ENCODE peak calls at places on chromosomes 16 and 17, in seven cellular contexts. N, G, O, B, J, P and F are unnamed samples.
A peak's percentile ranks its signal among the peaks of the same experiment; 100 is the strongest.

GRCh38 chr16:11079657-11080187 is 135.4 kb downstream of the CLEC16A start:
- DNase-seq in P (no peak), G (no peak), B (peak; percentile 95), O (peak; percentile 19), N (peak; percentile 43), J (peak; percentile 96), F (peak; percentile 19)

GRCh38 chr17:74924250-74924948 is at the start of gene OTOP2:
- DNase-seq in G (no peak), O (no peak), J (no peak), N (no peak), P (no peak), B (no peak), F (no peak)

GRCh38 chr16:27722266-27722636 is 172.3 kb downstream of the KATNIP start:
- DNase-seq in J (no peak), O (no peak), G (no peak), B (no peak), P (no peak), N (no peak), F (no peak)

GRCh38 chr16:50183316-50183715 is 30.2 kb downstream of the TENT4B start:
- DNase-seq in B (peak; percentile 56), P (no peak), N (no peak), G (no peak), O (no peak), J (no peak), F (no peak)

GRCh38 chr16:30956601-30957455 is 726 bp upstream of the SETD1A start:
- DNase-seq in O (peak; percentile 89), J (no peak), B (peak; percentile 87), P (peak; percentile 79), N (peak; percentile 87), G (no peak), F (peak; percentile 92)

GRCh38 chr17:45867702-45868101 is 23.0 kb downstream of the SPPL2C start:
- DNase-seq in P (no peak), N (no peak), G (no peak), O (no peak), J (no peak), B (no peak), F (no peak)

GRCh38 chr16:57538235-57538711 is 1.9 kb upstream of the CCDC102A start:
- DNase-seq in O (no peak), P (no peak), J (no peak), G (no peak), B (no peak), N (peak; percentile 23), F (no peak)

GRCh38 chr16:79608976-79609375 is 8.4 kb upstream of the MAF start:
- DNase-seq in J (no peak), O (no peak), G (no peak), P (no peak), N (no peak), B (no peak), F (no peak)

GRCh38 chr17:33509331-33509730 is 216.2 kb upstream of the ASIC2 start:
- DNase-seq in B (no peak), G (no peak), N (no peak), O (no peak), P (no peak), J (no peak), F (no peak)

GRCh38 chr17:17567114-17567513 is 24.4 kb downstream of the PEMT start:
- DNase-seq in N (no peak), J (no peak), P (no peak), O (no peak), G (no peak), B (no peak), F (peak; percentile 65)

GRCh38 chr16:3945751-3946603 is 65.5 kb upstream of the CREBBP start:
- DNase-seq in O (no peak), N (no peak), G (no peak), P (peak; percentile 60), J (peak; percentile 94), B (peak; percentile 97), F (peak; percentile 54)

GRCh38 chr16:84484579-84485254 is 19.7 kb downstream of the MEAK7 start:
- DNase-seq in P (peak; percentile 47), B (no peak), N (no peak), J (no peak), G (no peak), O (peak; percentile 53), F (peak; percentile 69)

GRCh38 chr16:1800703-1801102 is 7.2 kb upstream of the IGFALS start:
- DNase-seq in N (no peak), O (no peak), G (no peak), P (no peak), J (no peak), B (no peak), F (no peak)

GRCh38 chr17:44121997-44122824 is 1.2 kb downstream of the HDAC5 start:
- DNase-seq in J (no peak), O (no peak), N (no peak), B (no peak), G (no peak), P (no peak), F (no peak)

GRCh38 chr16:69381231-69381630 is 4.6 kb downstream of the TERF2 start:
- DNase-seq in J (no peak), B (no peak), G (no peak), N (no peak), O (no peak), P (no peak), F (no peak)

GRCh38 chr16:2121853-2122252 is 13.8 kb downstream of the PKD1 start:
- DNase-seq in O (no peak), J (no peak), P (no peak), G (no peak), B (no peak), N (no peak), F (peak; percentile 75)

GRCh38 chr17:15946611-15947120 is 1.7 kb downstream of the ADORA2B start:
- DNase-seq in P (no peak), B (no peak), J (no peak), N (no peak), G (no peak), O (no peak), F (peak; percentile 39)

GRCh38 chr16:16014329-16015224 is 65.2 kb downstream of the ABCC1 start:
- DNase-seq in G (peak; percentile 81), P (peak; percentile 87), J (no peak), B (no peak), N (no peak), O (no peak), F (peak; percentile 74)

GRCh38 chr17:35167666-35168065 is 20.0 kb downstream of the UNC45B start:
- DNase-seq in J (no peak), G (no peak), B (peak; percentile 56), P (no peak), N (no peak), O (no peak), F (no peak)

DNA sequence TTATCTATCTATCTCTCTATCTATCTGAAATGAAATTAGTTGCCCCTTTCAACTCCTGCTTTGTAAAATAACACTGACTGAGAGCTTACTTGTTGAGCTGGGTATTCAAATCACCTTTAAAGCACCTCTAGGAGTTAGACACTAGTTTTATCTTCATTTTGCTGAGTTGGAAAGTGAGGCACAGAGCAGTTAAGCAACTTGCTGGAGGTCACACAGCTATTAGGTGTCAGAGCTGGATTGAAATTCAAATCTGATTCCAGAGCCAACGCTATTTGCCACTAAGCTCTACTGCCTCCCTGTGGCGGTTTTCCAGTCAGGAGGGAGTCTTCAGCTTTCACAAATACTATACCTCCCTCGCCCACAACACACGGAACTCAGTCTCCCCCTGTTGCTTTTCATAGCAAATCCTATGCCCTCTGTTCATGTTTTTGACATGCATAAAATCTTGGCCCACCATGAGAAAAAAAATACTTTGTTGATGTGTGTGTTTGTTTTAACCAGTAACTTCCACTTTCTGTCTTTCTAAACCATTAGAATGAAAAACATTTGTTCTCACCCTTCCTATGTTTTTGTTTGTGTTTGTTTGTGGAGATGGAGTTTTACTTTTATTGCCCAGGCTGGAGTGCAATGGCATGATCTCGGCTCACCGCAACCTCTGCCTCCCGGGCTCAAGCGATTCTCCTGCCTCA is 74.8 kb upstream of the SMURF2 start:
- DNase-seq in N (no peak), B (peak; percentile 68), P (no peak), O (no peak), J (no peak), G (no peak), F (no peak)
- TF ChIP-seq CTCF in N (no peak), B (peak; percentile 85), P (peak; percentile 96), O (no peak), J (peak; percentile 60), G (peak; percentile 49), F (peak; percentile 58)

DNA sequence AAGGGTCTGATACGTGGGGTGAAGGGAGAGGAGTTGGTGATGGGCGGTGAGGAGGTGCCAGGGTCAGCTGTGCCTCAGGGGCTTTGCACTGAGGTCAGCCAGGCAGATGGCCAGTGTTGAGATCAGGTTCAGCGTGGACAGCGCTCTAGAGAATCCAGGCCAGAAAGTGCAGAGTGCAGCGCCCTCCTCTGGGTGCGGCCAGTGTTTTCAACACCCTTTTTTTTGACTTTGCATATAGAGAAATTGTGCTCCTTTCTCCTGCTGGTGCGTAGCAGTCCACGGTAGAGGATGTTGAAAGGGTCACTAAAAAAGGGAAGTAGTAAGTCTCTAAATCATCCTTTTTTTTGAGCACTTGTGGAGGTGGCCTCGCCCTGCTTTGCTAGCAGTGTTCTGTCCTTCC is 53.9 kb downstream of the BANP start:
- DNase-seq in J (no peak), P (no peak), N (no peak), G (no peak), B (no peak), O (no peak), F (no peak)
- TF ChIP-seq CTCF in J (no peak), P (peak; percentile 10), N (peak; percentile 33), G (peak; percentile 8), B (peak; percentile 54), O (no peak), F (peak; percentile 7)

GRCh38 chr17:81396278-81396721 is 1.0 kb downstream of the BAHCC1 start:
- DNase-seq in B (no peak), O (peak; percentile 77), N (no peak), G (no peak), J (no peak), P (no peak), F (no peak)

GRCh38 chr17:81398170-81398854 is 3.1 kb downstream of the BAHCC1 start:
- DNase-seq in G (no peak), J (no peak), B (no peak), P (peak; percentile 52), N (no peak), O (no peak), F (peak; percentile 61)

GRCh38 chr17:81396722-81397313 is 1.6 kb downstream of the BAHCC1 start:
- DNase-seq in P (peak; percentile 55), B (peak; percentile 34), O (peak; percentile 79), J (no peak), N (no peak), G (no peak), F (no peak)

GRCh38 chr17:81398855-81399451 is 3.7 kb downstream of the BAHCC1 start:
- DNase-seq in B (no peak), N (no peak), G (no peak), O (no peak), J (no peak), P (no peak), F (no peak)

GRCh38 chr17:81397314-81398169 is 2.3 kb downstream of the BAHCC1 start:
- DNase-seq in N (no peak), P (peak; percentile 79), O (peak; percentile 78), J (no peak), B (peak; percentile 52), G (no peak), F (no peak)
- TF ChIP-seq CTCF in N (no peak), P (no peak), O (no peak), J (peak; percentile 17), B (peak; percentile 67), G (peak; percentile 15), F (peak; percentile 37)

DNA sequence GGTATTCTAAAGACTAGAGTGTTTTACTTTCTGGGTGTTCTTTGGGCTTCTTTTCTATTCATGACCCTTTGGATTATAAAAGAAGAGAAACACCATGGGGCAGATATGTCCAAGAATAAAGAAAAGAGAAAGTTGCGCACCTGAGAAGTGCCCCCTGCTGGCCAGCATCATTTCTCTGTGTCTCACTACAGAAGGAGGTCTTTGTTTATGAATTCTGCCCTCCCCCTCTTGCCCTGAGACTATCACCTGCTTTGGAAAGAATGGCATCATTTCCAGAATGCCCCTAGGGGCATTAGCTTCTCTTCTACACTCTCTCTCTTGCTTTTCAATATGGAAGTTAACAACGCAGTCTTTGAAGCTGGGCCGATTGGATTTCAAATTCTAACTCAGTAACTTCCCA is 45.0 kb downstream of the CDH13 start:
- DNase-seq in P (no peak), N (no peak), J (no peak), G (no peak), O (no peak), B (no peak), F (no peak)
- TF ChIP-seq CTCF in P (peak; percentile 32), N (peak; percentile 19), J (no peak), G (peak; percentile 15), O (no peak), B (peak; percentile 80), F (peak; percentile 34)